ENCODE peak calls at places on chromosomes 12 and 14, in nine cellular contexts. S is stimulated activated CD4-positive, alpha-beta T cell treated with anti-CD3 and anti-CD28 coated beads, Interleukin-1b, Interleukin-23, amount 100 ng/mL, for 1 hour; Z is Ammon's horn; J is fibroblast of the aortic adventitia; C is pancreas; V is GM13976; M is amygdala; B is NCI-H524; O is omental fat pad. X is an unnamed sample.

GRCh38 chr14:90558041-90558982 is 161.5 kb downstream of the CALM1 start:
- DNase-seq in J (no peak), C (no peak), M (no peak), B (no peak), O (no peak), Z (no peak), S (no peak), V (no peak), X (no peak)

GRCh38 chr14:61695695-61696527 is 598 bp downstream of the HIF1A start:
- DNase-seq in C (peak), M (peak), J (peak), O (peak), B (peak), V (peak), Z (peak), S (peak), X (peak)

GRCh38 chr14:99412122-99413061 is 68.3 kb downstream of the SETD3 start:
- DNase-seq in C (peak), S (no peak), J (no peak), V (no peak), B (no peak), Z (no peak), O (no peak), M (no peak), X (peak)

GRCh38 chr12:27595231-27595642 is 71.2 kb downstream of the PPFIBP1 start:
- DNase-seq in M (no peak), C (peak), S (no peak), B (peak), Z (peak), J (peak), V (no peak), O (no peak), X (peak)

GRCh38 chr12:116955382-116956021 is 44.8 kb downstream of the FBXW8 start:
- DNase-seq in V (peak), B (no peak), O (no peak), J (peak), C (peak), M (no peak), S (no peak), Z (no peak), X (no peak)

GRCh38 chr14:106605548-106606448 is 1079.4 kb downstream of the TMEM121 start:
- DNase-seq in O (no peak), V (peak), B (no peak), C (peak), J (no peak), S (peak), M (no peak), Z (peak), X (no peak)

GRCh38 chr12:2876431-2877046 is 435 bp downstream of the FOXM1 start:
- DNase-seq in Z (no peak), M (no peak), B (no peak), C (peak), J (peak), O (no peak), V (peak), S (no peak), X (peak)

GRCh38 chr12:105888696-105889095 is 250.1 kb downstream of the NUAK1 start:
- DNase-seq in M (no peak), C (no peak), O (no peak), S (no peak), B (no peak), V (no peak), Z (no peak), J (peak), X (peak)

GRCh38 chr12:81542621-81543020 is 216.5 kb downstream of the PPFIA2 start:
- DNase-seq in O (no peak), Z (no peak), C (no peak), S (no peak), M (no peak), J (no peak), V (no peak), B (no peak), X (no peak)

GRCh38 chr12:132260721-132261120 is 68.7 kb downstream of the GALNT9 start:
- DNase-seq in C (no peak), M (no peak), Z (no peak), O (no peak), V (no peak), S (no peak), J (no peak), B (no peak), X (no peak)

GRCh38 chr14:26598081-26598671 is 343 bp upstream of the NOVA1 start:
- DNase-seq in V (peak), S (no peak), Z (peak), O (peak), J (peak), C (peak), B (peak), M (peak), X (peak)

GRCh38 chr12:27347779-27348178 is 15.1 kb downstream of the BMAL2 start:
- DNase-seq in O (no peak), B (peak), V (no peak), M (no peak), C (no peak), Z (no peak), S (no peak), J (no peak), X (no peak)

GRCh38 chr14:101120636-101121398 is 217.3 kb upstream of the RTL1 start:
- DNase-seq in C (no peak), Z (peak), M (no peak), O (peak), V (no peak), B (no peak), S (no peak), J (no peak), X (peak)

GRCh38 chr14:30943694-30944093 is 69.3 kb downstream of the COCH start:
- DNase-seq in S (no peak), V (no peak), J (no peak), B (no peak), C (no peak), Z (no peak), M (no peak), O (no peak), X (no peak)

GRCh38 chr14:99715266-99716000 is 31.3 kb downstream of the CYP46A1 start:
- DNase-seq in O (no peak), M (no peak), Z (no peak), V (no peak), J (no peak), C (no peak), B (no peak), S (no peak), X (no peak)

GRCh38 chr14:85934123-85934885 is 404.4 kb downstream of the FLRT2 start:
- DNase-seq in Z (peak), J (peak), C (no peak), V (peak), B (peak), S (peak), O (no peak), M (no peak), X (peak)

X was measured in astrocyte of the spinal cord.